ENCODE peak calls at places on chromosomes 12 and 14, in five cellular contexts. F, Z, V, Y and P are unnamed samples.

GRCh38 chr12:1920971-1921370 is 2.5 kb upstream of the CACNA2D4 start:
- DNase-seq in V (no peak), F (no peak), Z (peak; percentile 31), Y (no peak), P (no peak)

GRCh38 chr12:46266382-46266791 is 2.5 kb downstream of the SLC38A1 start:
- DNase-seq in Y (no peak), Z (no peak), F (no peak), V (peak; percentile 58), P (no peak)

GRCh38 chr14:47269788-47270492 is 405.5 kb downstream of the MDGA2 start:
- DNase-seq in F (no peak), Y (no peak), V (no peak), Z (no peak), P (no peak)

GRCh38 chr12:62606654-62607053 is 140.0 kb downstream of the MON2 start:
- DNase-seq in Y (no peak), V (no peak), F (no peak), Z (no peak), P (no peak)

GRCh38 chr14:69580009-69580577 is 5.4 kb upstream of the CCDC177 start:
- DNase-seq in V (peak; percentile 88), Y (no peak), F (peak; percentile 19), Z (peak; percentile 30), P (no peak)

GRCh38 chr12:124548854-124549378 is 18.5 kb downstream of the NCOR2 start:
- DNase-seq in V (no peak), Y (peak; percentile 58), F (peak; percentile 64), Z (peak; percentile 54), P (no peak)

GRCh38 chr14:106844608-106845285 is 1318.4 kb downstream of the TMEM121 start:
- DNase-seq in Z (peak; percentile 64), F (peak; percentile 70), Y (peak; percentile 76), V (no peak), P (peak; percentile 79)

GRCh38 chr12:113005759-113006158 is 27.4 kb downstream of the OAS2 start:
- DNase-seq in Y (no peak), Z (no peak), F (no peak), V (peak; percentile 56), P (no peak)

GRCh38 chr14:95207475-95208253 is 50.3 kb upstream of the DICER1 start:
- DNase-seq in F (no peak), Y (no peak), Z (no peak), V (no peak), P (no peak)

GRCh38 chr14:75720828-75721227 is 59.8 kb downstream of the TTLL5 start:
- DNase-seq in Z (peak; percentile 87), Y (no peak), V (no peak), F (peak; percentile 84), P (no peak)

GRCh38 chr14:30874999-30875787 is 834 bp downstream of the COCH start:
- DNase-seq in Z (no peak), Y (no peak), V (peak; percentile 59), F (peak; percentile 30), P (peak; percentile 65)

GRCh38 chr12:12503384-12504078 is 59.1 kb downstream of the DUSP16 start:
- DNase-seq in V (peak; percentile 78), Y (no peak), Z (no peak), F (no peak), P (peak; percentile 22)

GRCh38 chr12:114213055-114213561 is 192.8 kb downstream of the TBX5 start:
- DNase-seq in F (no peak), V (no peak), Z (no peak), Y (no peak), P (no peak)

GRCh38 chr14:87566986-87567385 is 426.0 kb downstream of the GALC start:
- DNase-seq in V (peak; percentile 1), Y (no peak), F (no peak), Z (no peak), P (no peak)

GRCh38 chr12:13000616-13000934 is 510 bp upstream of the HEBP1 start:
- DNase-seq in Y (no peak), F (peak; percentile 53), V (peak; percentile 64), Z (no peak), P (no peak)

GRCh38 chr12:120175062-120175461 is 19.5 kb downstream of the GCN1 start:
- DNase-seq in F (no peak), Z (no peak), Y (no peak), V (no peak), P (no peak)

GRCh38 chr12:31016057-31016456 is 57.6 kb upstream of the DDX11 start:
- DNase-seq in F (no peak), V (no peak), Y (no peak), Z (no peak), P (no peak)

GRCh38 chr12:67052981-67053380 is 216.2 kb upstream of the CAND1 start:
- DNase-seq in Z (no peak), V (no peak), F (no peak), Y (no peak), P (no peak)

GRCh38 chr12:86389949-86390348 is 133.8 kb upstream of the MGAT4C start:
- DNase-seq in Y (no peak), Z (no peak), F (no peak), V (no peak), P (no peak)

GRCh38 chr12:132309162-132310086 is 20.0 kb downstream of the GALNT9 start:
- DNase-seq in V (no peak), F (no peak), Z (no peak), Y (no peak), P (no peak)

DNA sequence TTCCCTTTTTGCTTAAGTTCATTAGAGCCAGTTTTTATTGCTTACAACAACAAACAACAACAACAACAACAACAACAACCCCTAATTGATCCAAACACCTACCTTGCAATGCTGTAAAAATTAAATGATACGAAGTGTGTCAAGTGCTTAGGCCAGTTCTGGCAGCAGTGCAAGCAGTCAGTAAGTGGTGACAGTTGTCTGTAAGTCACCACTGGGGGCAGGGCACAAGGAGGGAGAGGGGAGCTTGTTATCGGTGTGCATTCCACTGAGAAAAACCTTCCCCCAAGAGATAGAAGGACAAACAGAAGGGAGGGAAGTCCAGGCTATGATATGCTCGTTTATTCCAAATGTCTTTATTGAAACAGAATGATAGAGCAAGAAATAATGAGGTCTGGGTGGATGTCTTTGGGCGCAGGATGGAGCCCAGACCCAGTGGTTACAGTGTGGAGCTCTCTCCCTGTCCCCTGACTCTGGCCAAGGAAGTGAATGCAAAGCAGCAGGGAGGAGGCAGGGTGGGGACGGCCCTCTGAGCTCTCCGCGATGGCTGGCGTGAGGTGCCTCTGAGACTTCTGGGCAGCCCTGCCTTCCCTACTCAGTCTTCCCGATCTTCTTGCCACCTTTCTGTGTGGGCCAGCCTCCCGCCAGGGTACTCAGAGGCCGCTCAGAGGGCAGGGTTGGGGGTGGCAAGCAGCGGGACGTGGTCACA is 6.5 kb downstream of the SLC22A17 start:
- DNase-seq in V (peak; percentile 38), Y (no peak), F (no peak), Z (no peak), P (no peak)
- H3K4me3 ChIP-seq in V (peak overlapping the region; percentile 36), Y (no peak overlapping the region), F (no peak overlapping the region), Z (no peak overlapping the region), P (no peak overlapping the region)

DNA sequence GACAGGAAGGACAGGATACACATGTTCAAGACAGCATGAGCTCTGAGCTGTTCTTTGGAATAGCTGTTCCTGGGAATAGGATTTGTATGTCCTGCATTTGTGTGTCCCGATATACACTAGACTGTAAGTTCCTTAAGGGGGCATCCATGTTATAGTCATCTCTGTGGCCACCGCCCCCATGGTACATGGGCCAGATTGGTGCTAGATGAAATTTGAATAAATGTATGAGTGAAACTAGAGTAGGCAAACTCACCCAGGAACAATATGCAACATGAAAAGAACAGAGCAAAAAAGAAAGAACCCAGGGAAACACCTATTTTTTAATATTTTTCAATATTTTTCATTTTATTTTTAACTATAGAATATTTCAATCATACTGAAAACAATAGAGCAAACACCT is 25.1 kb upstream of the KRT77 start:
- DNase-seq in V (no peak), Y (no peak), F (no peak), Z (no peak), P (no peak)
- H3K27me3 ChIP-seq in V (no peaks in the 10 kb centered on the region), Y (no peaks in the 10 kb centered on the region), F (no peaks in the 10 kb centered on the region), Z (no peaks in the 10 kb centered on the region), P (no peaks in the 10 kb centered on the region)

GRCh38 chr12:56256326-56256960 is 1.7 kb downstream of the ANKRD52 start:
- DNase-seq in V (peak; percentile 40), Y (no peak), F (no peak), Z (no peak), P (no peak)
- TF ChIP-seq CTCF in V (peak; percentile 22), Y (no peak), F (no peak), Z (no peak), P (no peak)

GRCh38 chr12:121947966-121948365 is 29.6 kb downstream of the CFAP251 start:
- DNase-seq in Y (no peak), F (no peak), Z (no peak), V (no peak), P (no peak)

GRCh38 chr12:121953293-121953692 is 34.9 kb downstream of the CFAP251 start:
- DNase-seq in V (no peak), Y (no peak), F (no peak), Z (no peak), P (no peak)

GRCh38 chr12:121953695-121954094 is 35.3 kb downstream of the CFAP251 start:
- DNase-seq in F (no peak), V (no peak), Z (no peak), Y (no peak), P (no peak)

GRCh38 chr12:121946313-121947025 is 28.1 kb downstream of the CFAP251 start:
- DNase-seq in Z (no peak), Y (no peak), F (no peak), V (no peak), P (no peak)

DNA sequence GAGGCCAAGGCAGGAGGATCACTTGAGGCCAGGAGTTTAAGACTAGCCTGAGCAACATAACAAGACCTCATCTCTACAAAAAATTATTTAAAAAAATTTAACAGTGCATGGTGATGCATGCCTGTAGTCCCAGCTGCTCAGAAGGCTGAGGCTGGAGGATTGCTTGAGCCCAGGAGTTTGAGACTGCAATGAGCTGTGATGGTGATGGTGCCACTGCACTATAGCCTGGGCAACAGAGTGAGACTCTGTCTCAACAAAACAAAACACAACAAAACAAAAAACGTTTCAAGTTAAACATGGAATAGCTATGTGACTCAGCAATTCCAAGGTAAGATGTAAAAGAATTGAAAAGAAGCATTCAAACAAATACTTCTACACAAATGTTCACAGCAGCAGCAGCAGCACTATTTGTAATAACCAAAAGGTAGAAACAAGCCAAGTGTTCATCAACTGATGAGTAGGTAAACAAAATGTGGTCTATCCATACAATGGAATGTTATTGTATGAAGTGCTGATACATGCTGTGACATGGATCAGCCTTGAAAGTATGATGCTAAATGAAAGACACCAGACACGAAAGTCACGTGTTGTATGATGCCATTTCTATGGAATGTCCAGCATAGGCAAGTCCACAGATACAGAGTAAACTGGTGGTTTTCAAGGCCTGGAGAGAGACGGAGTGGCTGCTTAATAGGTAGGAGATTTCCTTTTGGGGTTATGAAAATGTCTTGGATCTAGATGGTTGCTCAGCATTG is 31.4 kb downstream of the CFAP251 start:
- DNase-seq in Z (no peak), F (no peak), Y (no peak), V (no peak), P (no peak)
- H3K4me3 ChIP-seq in Z (no peak overlapping the region), F (no peak overlapping the region), Y (no peak overlapping the region), V (no peak overlapping the region), P (no peak overlapping the region)